ENCODE peak calls at places on chromosomes 7 and 10, in seven cellular contexts. V is testis, E is PC-3, H is psoas muscle, J is HCT116, Y is esophagus squamous epithelium, D is cardiac muscle cell. B is an unnamed sample.

GRCh38 chr7:100568936-100569844 is 4.5 kb downstream of the SAP25 start:
- DNase-seq in J (no peak), H (peak), Y (no peak), E (no peak), D (peak), V (peak), B (peak)

GRCh38 chr7:81301815-81302214 is 383.0 kb upstream of the SEMA3C start:
- DNase-seq in Y (no peak), J (no peak), V (no peak), E (no peak), H (no peak), D (no peak), B (no peak)

GRCh38 chr7:103958284-103958818 is 31.1 kb downstream of the RELN start:
- DNase-seq in H (no peak), V (no peak), E (no peak), J (no peak), Y (no peak), D (no peak), B (no peak)

GRCh38 chr7:46559194-46559576 is 638.1 kb upstream of the IGFBP3 start:
- DNase-seq in J (no peak), H (no peak), V (no peak), Y (no peak), D (no peak), E (peak), B (no peak)

GRCh38 chr10:36253731-36254130 is 611.6 kb upstream of the FZD8 start:
- DNase-seq in H (no peak), J (no peak), E (no peak), Y (no peak), V (no peak), D (no peak), B (no peak)

GRCh38 chr10:70656489-70656888 is 15.8 kb upstream of the ADAMTS14 start:
- DNase-seq in J (no peak), E (peak), V (no peak), Y (no peak), H (no peak), D (no peak), B (no peak)

GRCh38 chr7:1562611-1563051 is 6.6 kb upstream of the TMEM184A start:
- DNase-seq in E (no peak), H (peak), Y (no peak), J (no peak), D (no peak), V (no peak), B (no peak)

GRCh38 chr10:78224602-78225001 is 190.9 kb downstream of the RPS24 start:
- DNase-seq in Y (no peak), V (no peak), H (no peak), J (no peak), D (no peak), E (no peak), B (no peak)

GRCh38 chr7:41699532-41699931 is 3.4 kb downstream of the INHBA start:
- DNase-seq in J (no peak), Y (no peak), H (no peak), E (no peak), V (no peak), D (peak), B (no peak)

GRCh38 chr7:415646-416525 is 103.8 kb downstream of the PDGFA start:
- DNase-seq in Y (no peak), J (no peak), E (no peak), H (peak), V (no peak), D (no peak), B (no peak)

GRCh38 chr10:124605856-124606812 is 138.0 kb downstream of the FAM53B start:
- DNase-seq in J (no peak), Y (no peak), D (no peak), V (no peak), H (peak), E (no peak), B (no peak)

GRCh38 chr10:124607693-124608092 is 136.5 kb downstream of the FAM53B start:
- DNase-seq in E (no peak), Y (no peak), D (no peak), V (no peak), H (no peak), J (no peak), B (no peak)

GRCh38 chr10:124608093-124608721 is 136.0 kb downstream of the FAM53B start:
- DNase-seq in Y (no peak), E (no peak), J (no peak), D (no peak), V (no peak), H (no peak), B (no peak)

GRCh38 chr10:124605481-124605855 is 138.7 kb downstream of the FAM53B start:
- DNase-seq in D (no peak), J (no peak), H (peak), E (no peak), Y (no peak), V (no peak), B (no peak)

GRCh38 chr10:124606822-124607221 is 137.4 kb downstream of the FAM53B start:
- DNase-seq in J (no peak), E (no peak), D (no peak), Y (no peak), H (no peak), V (no peak), B (no peak)
- H3K27ac ChIP-seq in J (no peak), E (no peak), D (no peak), Y (no peak), H (no peak), V (no peak), B (no peak)

DNA sequence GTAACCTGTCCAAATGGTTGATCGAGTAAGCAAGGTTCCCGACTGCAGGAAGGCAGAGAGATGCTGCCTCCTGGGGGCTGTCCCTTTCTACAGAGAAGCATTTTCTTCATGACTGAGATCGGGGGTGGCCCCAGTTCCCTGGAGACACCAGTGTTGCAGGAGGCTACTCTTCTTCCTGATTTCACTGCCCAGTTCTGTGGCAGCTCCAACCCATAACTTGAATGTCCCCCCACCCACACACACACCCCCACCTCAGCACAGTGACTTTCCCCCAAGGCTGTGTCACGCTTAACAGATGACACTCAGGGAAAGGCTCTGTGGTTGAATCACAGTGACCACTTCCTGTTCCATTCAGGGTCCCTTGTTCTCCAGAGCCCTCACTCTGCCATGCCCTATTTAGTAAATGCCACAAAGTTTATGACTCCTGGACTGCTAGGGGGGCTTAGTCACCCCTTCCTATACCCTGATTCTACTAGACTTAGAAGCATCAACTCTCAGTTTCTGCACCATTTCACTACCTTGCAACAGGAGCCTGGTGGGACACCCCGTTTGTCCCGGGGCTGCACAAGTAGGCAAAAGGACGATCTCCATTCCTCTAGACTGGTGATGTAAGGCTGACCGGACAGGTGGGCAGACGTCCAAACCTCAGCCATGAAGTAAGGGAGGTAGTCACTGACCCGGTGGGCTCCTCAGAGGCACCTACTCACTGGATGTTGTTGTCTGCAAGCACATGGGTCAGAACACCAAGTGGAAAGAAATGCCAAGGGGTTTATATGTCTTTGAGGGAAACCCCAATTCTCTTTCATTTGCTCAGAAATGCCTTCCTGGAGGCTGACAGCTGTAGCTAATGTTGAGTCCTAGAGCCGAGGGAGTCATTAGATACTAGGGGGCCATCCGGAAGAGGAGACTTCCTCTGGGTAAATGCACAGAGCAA is 31.3 kb upstream of the SMC3 start:
- DNase-seq in H (no peak), E (peak), Y (no peak), V (no peak), J (no peak), D (no peak), B (no peak)
- TF ChIP-seq CTCF in H (peak), E (peak), Y (no peak), V (no peak), J (no peak), D (peak), B (peak)

DNA sequence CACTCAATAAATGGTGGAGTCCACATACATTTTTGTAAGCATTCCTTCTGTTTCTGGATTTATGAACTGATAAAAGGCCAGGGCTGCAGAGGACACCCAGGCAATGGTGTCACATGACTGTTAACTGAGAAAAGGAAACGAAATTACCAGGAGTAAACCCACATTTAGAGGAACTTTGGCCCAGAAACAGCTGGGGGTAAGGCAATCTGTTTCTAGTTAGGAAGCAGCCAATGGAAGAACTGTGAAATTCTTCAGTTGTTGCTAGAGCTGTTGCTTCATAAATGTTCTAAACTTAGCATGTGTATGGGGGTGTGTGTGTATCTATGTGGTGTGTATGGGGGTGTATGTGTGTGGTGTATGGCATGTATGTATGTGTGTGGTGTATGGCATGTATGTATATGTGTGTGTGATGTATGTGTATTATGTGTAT is 11.8 kb upstream of the PDCD4 start:
- DNase-seq in H (no peak), E (no peak), D (no peak), Y (no peak), J (no peak), V (peak), B (peak)
- H3K27ac ChIP-seq in H (peak), E (no peak), D (peak), Y (peak), J (no peak), V (peak), B (peak)

GRCh38 chr10:84541289-84541637 is 212.9 kb downstream of the CCSER2 start:
- DNase-seq in H (no peak), V (no peak), E (no peak), J (no peak), Y (no peak), D (no peak), B (no peak)
- TF ChIP-seq CTCF in H (no peak), V (no peak), E (peak), J (no peak), Y (no peak), D (no peak), B (no peak)

DNA sequence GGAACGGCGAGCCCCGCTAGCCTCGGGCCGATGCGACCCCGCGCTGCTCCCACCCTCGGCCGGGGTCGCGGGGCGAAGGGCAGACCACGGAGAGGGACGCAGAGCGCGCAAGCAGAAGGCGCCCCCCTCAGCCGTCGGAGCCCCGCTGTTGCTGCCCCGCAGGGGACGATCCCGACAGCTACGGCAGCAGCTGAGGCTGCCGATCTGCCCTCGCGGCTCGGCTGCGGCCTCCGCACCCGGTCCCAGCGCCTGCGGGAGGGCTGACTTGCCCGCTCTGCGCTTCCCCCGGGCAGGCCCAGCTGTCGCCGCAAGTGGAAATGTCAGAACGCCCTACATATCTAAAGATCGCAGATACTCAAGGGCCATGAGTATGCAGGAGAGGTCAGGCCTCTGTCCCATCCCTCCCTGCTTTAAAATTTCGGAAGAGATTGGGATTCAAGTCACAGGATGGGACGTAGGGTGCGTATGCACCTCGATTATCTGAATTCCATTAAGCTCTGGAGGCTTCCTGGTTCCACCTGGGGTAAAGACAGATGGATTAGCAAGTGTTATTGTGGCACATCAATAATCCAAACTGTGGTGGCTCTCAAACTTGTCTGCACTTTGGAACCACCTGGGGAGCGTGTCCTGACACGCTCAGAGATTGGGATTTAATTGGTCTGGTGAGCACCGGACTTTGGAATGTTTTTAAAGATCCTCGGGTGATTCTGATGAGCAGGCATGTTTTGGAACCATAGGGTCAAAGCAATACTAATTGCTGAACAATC is at the start of gene CRPPA:
- DNase-seq in V (no peak), Y (no peak), E (no peak), J (no peak), H (peak), D (peak), B (peak)
- H3K27ac ChIP-seq in V (peak), Y (peak), E (peak), J (peak), H (peak), D (peak), B (peak)

GRCh38 chr7:21543528-21544302 is 876 bp downstream of the DNAH11 start:
- DNase-seq in Y (no peak), J (no peak), E (peak), H (no peak), D (no peak), V (peak), B (peak)
- TF ChIP-seq CTCF in Y (no peak), J (no peak), E (no peak), H (no peak), D (no peak), V (no peak), B (no peak)

DNA sequence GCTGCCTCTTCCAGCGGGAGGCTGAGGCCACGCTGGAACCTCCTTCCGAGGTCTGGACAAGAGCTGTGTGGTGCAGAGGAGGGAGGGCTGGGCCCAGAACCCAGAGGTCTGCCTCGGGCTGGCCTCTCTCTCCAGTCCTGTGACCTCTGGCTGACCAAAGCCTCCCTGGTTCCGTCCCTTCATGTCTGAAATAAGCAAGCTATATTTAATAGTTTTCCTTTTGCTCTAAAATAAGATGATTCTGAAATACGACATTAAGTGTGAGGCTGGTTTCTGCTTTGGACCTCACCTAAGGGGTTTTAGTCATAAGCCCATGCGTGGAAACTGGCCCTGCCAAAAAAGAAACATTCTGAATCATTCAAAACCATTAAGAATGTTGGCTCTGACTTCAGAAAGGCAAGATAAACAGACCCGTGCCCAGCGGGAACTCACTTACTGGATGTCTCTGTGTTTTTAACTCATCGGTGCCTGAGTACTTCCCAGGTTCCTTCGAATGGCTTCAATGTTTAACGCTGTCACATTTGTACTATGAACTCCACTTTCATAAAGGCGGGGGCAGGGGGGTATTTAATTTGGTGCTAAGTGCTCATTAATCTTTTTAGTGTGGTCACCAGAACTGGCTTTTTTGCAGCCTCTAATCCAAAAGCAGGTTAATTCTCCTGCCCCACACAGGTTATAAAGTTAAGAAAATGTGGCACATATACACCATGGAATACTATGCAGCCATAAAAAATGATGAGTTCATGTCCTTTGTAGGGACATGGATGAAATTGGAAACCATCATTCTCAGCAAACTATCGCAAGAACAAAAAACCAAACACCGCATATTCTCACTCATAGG is 157.5 kb upstream of the KLF14 start:
- DNase-seq in H (peak), J (peak), D (no peak), Y (no peak), V (peak), E (peak), B (peak)
- H3K27ac ChIP-seq in H (peak), J (peak), D (no peak), Y (peak), V (peak), E (peak), B (peak)

B was measured in adrenal gland.